ENCODE peak calls at places on chromosome 14, in six cellular contexts. W, Z, K, U, J and N are unnamed samples.

GRCh38 chr14:37116933-37117844 is 55.2 kb downstream of the SLC25A21 start:
- DNase-seq in W (no peak), Z (peak), K (no peak), U (peak), J (no peak), N (no peak)

GRCh38 chr14:51087024-51087423 is 7.9 kb downstream of the TRIM9 start:
- DNase-seq in W (no peak), Z (no peak), K (no peak), U (peak), J (peak), N (peak)

GRCh38 chr14:76109087-76109880 is 42.4 kb upstream of the GPATCH2L start:
- DNase-seq in W (no peak), Z (no peak), K (no peak), U (no peak), J (no peak), N (no peak)

GRCh38 chr14:20306079-20306423 is 300 bp upstream of the TTC5 start:
- DNase-seq in W (no peak), Z (no peak), K (no peak), U (no peak), J (no peak), N (no peak)

GRCh38 chr14:58736606-58737005 is 98.8 kb downstream of the DACT1 start:
- DNase-seq in W (no peak), Z (peak), K (no peak), U (no peak), J (no peak), N (no peak)

GRCh38 chr14:20683896-20684661 is at the start of gene RNASE4:
- DNase-seq in W (peak), Z (peak), K (peak), U (peak), J (peak), N (peak)

GRCh38 chr14:96802963-96803362 is 5.8 kb downstream of the VRK1 start:
- DNase-seq in W (no peak), Z (no peak), K (no peak), U (no peak), J (no peak), N (no peak)

GRCh38 chr14:68552597-68552996 is 240.3 kb downstream of the ZFP36L1 start:
- DNase-seq in W (no peak), Z (peak), K (no peak), U (peak), J (no peak), N (no peak)

GRCh38 chr14:79281244-79282199 is 929.8 kb downstream of the DIO2 start:
- DNase-seq in W (no peak), Z (no peak), K (no peak), U (no peak), J (no peak), N (no peak)

GRCh38 chr14:35114036-35114435 is 7.8 kb downstream of the PPP2R3C start:
- DNase-seq in W (no peak), Z (peak), K (no peak), U (no peak), J (no peak), N (no peak)

GRCh38 chr14:79596531-79596930 is 614.8 kb downstream of the DIO2 start:
- DNase-seq in W (no peak), Z (peak), K (no peak), U (no peak), J (no peak), N (no peak)

GRCh38 chr14:59213368-59214315 is 25.2 kb downstream of the DAAM1 start:
- DNase-seq in W (no peak), Z (no peak), K (no peak), U (no peak), J (no peak), N (no peak)

GRCh38 chr14:75454963-75455546 is 27.2 kb downstream of the JDP2 start:
- DNase-seq in W (peak), Z (peak), K (no peak), U (peak), J (no peak), N (peak)

GRCh38 chr14:72818998-72819397 is 74.9 kb downstream of the DPF3 start:
- DNase-seq in W (no peak), Z (no peak), K (no peak), U (no peak), J (no peak), N (no peak)

GRCh38 chr14:91482278-91483023 is 27.7 kb downstream of the PPP4R3A start:
- DNase-seq in W (no peak), Z (peak), K (no peak), U (peak), J (no peak), N (no peak)

GRCh38 chr14:60642270-60642789 is 6.9 kb downstream of the SIX1 start:
- DNase-seq in W (no peak), Z (no peak), K (no peak), U (no peak), J (no peak), N (peak)
- H3K4me3 ChIP-seq in W (no peak), Z (no peak), K (no peak), U (no peak), J (no peak), N (no peak)

DNA sequence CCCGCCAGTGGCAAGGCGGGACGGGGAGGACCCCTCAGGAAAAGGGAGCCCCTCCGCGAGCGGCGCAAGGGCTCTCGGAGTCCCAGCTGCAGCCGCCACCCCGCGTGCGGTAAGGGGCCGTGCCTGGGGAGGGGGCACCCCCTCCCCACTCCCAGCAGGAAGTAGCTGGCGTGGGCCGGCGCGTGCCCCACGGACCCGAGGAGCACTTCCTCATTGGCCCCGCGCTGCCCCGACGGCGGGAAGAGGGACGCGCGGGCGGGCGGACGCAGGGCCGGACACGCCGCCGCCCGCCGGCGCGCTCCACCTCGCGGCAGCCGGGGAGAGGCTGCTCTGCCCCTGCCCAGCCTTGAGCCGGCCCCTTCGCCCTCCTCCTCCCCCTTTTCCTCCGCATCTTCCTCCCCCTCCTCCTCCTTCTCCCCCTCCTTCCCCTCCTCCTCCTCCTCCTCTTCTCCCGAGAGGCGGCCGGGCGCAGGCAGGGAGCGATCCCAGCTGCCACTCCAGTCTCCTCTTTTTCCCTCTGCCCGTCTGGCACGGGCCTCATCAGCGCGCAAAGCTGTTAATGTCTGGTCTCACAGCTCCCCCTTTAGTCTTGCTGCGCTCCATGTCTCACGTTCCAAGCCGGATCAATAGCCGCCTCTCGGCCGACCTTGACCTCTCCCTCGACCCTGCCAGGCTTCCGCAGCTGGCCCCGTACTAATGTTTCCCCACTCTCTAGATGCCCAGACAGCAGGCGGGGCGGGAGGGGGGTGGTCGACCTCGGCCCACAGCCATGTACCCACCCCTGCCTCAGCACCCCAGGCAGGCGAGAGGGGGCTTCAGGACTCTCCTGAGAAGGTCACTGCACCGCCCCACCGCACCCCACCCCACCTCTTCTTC is 2.6 kb upstream of the BCL11B start:
- DNase-seq in W (peak), Z (peak), K (no peak), U (peak), J (peak), N (peak)
- H3K4me3 ChIP-seq in W (no peak), Z (peak), K (peak), U (peak), J (peak), N (no peak)

GRCh38 chr14:28577711-28578131 is 188.9 kb upstream of the FOXG1 start:
- DNase-seq in W (no peak), Z (peak), K (no peak), U (no peak), J (no peak), N (no peak)
- H3K4me3 ChIP-seq in W (no peak), Z (peak), K (no peak), U (no peak), J (no peak), N (no peak)

DNA sequence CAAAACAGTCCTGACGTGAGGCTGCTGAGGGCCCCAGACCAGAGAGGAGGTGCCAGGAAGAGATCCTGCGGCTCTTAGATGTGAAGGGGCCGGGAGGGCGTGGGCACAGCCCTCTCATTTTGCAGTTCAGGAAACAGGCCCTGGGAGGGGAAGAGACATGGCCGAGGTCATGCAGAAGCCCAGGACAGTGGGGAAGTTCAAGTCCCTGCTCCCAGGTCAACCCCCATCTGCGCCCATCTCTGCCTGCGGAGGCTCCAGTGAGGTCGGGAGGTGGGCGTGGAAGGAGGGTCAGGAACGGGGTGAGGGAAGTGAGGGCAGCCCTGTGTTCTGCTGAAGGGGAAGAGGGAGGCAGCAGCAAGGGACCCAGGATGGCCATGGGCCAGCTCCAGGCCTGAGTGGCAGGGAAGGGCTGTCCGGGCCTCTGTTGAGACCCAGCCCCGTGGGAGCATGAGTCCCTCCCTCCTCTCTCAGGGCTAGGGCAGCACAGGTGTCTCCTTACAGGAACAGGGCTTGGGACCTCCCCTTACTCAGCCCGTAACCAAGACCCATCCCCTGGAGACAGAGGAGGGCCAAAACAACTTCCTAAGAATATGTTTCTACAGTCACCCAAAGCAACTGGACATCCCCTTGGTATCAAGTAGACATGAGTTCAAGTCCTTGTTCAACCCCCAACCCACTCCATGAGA is 90.8 kb downstream of the LGMN start:
- DNase-seq in W (peak), Z (no peak), K (no peak), U (peak), J (no peak), N (peak)
- H3K4me3 ChIP-seq in W (no peak), Z (no peak), K (no peak), U (no peak), J (no peak), N (no peak)

GRCh38 chr14:25508845-25509244 is 458.9 kb upstream of the STXBP6 start:
- DNase-seq in W (no peak), Z (no peak), K (no peak), U (no peak), J (no peak), N (no peak)
- H3K4me3 ChIP-seq in W (no peak), Z (no peak), K (no peak), U (no peak), J (no peak), N (no peak)

DNA sequence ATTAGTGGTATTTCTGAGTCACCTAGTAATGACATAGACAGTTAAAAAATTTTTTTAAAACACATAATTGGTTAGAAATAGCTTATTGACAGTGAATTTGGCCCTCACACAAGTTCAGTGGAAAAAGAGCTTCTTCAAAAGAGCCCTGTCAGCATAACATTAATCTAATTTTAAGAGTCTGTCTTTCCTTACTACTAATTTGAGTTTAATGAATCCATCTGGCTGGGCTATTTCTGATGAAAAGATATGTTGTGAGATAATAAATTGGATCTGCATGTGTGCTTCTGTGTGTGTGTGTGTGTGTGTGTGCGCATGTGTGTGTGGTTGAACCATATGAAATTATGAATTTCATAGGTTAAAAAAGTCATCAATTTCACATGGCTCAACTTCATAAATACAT is 1045.2 kb downstream of the FLRT2 start:
- DNase-seq in W (no peak), Z (peak), K (no peak), U (no peak), J (no peak), N (no peak)
- H3K4me3 ChIP-seq in W (no peak), Z (no peak), K (no peak), U (no peak), J (no peak), N (no peak)

GRCh38 chr14:61470261-61470953 is 149.0 kb downstream of the PRKCH start:
- DNase-seq in W (no peak), Z (peak), K (no peak), U (peak), J (no peak), N (no peak)

GRCh38 chr14:61472025-61472672 is 150.8 kb downstream of the PRKCH start:
- DNase-seq in W (no peak), Z (peak), K (no peak), U (peak), J (no peak), N (no peak)

GRCh38 chr14:61470954-61471279 is 149.5 kb downstream of the PRKCH start:
- DNase-seq in W (no peak), Z (no peak), K (no peak), U (no peak), J (no peak), N (no peak)

GRCh38 chr14:61472801-61473376 is 151.5 kb downstream of the PRKCH start:
- DNase-seq in W (no peak), Z (peak), K (no peak), U (peak), J (peak), N (no peak)

GRCh38 chr14:61471297-61471980 is 150.1 kb downstream of the PRKCH start:
- DNase-seq in W (no peak), Z (peak), K (no peak), U (no peak), J (no peak), N (no peak)
- H3K4me3 ChIP-seq in W (no peak), Z (peak), K (peak), U (peak), J (peak), N (peak)

GRCh38 chr14:26204954-26205479 is 392.8 kb downstream of the NOVA1 start:
- DNase-seq in W (peak), Z (peak), K (no peak), U (no peak), J (no peak), N (peak)
- H3K4me3 ChIP-seq in W (no peak), Z (peak), K (peak), U (no peak), J (no peak), N (peak)

GRCh38 chr14:103103461-103104388 is 9.2 kb downstream of the EXOC3L4 start:
- DNase-seq in W (peak), Z (peak), K (no peak), U (peak), J (no peak), N (peak)
- H3K4me3 ChIP-seq in W (no peak), Z (no peak), K (peak), U (no peak), J (no peak), N (peak)

DNA sequence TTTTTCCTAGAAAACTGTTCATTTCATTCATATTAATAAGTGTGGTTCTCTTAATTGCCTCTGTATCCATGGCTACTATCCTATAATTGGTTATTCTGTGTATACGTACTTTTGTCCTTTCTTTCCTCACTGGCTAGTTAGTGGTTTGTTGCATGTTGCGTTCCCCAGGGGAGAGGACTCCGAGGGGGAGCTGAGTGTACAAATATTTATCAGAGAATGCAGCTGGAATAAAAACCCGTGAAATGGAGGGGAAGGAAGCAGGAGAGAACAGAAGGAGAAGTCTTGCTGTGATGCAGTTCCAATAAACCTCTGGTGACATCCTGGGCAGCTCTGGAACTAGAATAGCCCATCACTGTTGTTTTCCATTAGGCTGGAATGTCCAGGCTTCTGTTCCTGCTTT is 117.1 kb upstream of the RGS6 start:
- DNase-seq in W (no peak), Z (no peak), K (no peak), U (no peak), J (no peak), N (no peak)
- H3K4me3 ChIP-seq in W (no peak), Z (no peak), K (no peak), U (no peak), J (no peak), N (no peak)